ENCODE peak calls at places on chromosomes 13 and 19, in seven cellular contexts. One of them, this sample, is unnamed.

GRCh38 chr13:27658569-27658968 is 36.9 kb downstream of the POLR1D start:
- DNase-seq in HFF-Myc: no peak
- DNase-seq in neural progenitor cell: no peak
- DNase-seq in left lung: no peak
- DNase-seq in esophagus squamous epithelium: no peak
- DNase-seq in pancreas: no peak
- DNase-seq in GM23338: no peak
- DNase-seq in this sample: no peak

GRCh38 chr19:4542896-4543351 is 3.1 kb upstream of the LRG1 start:
- DNase-seq in esophagus squamous epithelium: no peak
- DNase-seq in GM23338: no peak
- DNase-seq in HFF-Myc: no peak
- DNase-seq in neural progenitor cell: no peak
- DNase-seq in left lung: no peak
- DNase-seq in pancreas: no peak
- DNase-seq in this sample: no peak

GRCh38 chr13:40406405-40407138 is 259.9 kb downstream of the FOXO1 start:
- DNase-seq in neural progenitor cell: no peak
- DNase-seq in esophagus squamous epithelium: no peak
- DNase-seq in HFF-Myc: peak
- DNase-seq in GM23338: no peak
- DNase-seq in left lung: no peak
- DNase-seq in pancreas: no peak
- DNase-seq in this sample: peak

GRCh38 chr19:3407556-3408516 is 41.5 kb downstream of the NFIC start:
- DNase-seq in pancreas: no peak
- DNase-seq in GM23338: no peak
- DNase-seq in neural progenitor cell: no peak
- DNase-seq in HFF-Myc: no peak
- DNase-seq in left lung: no peak
- DNase-seq in esophagus squamous epithelium: no peak
- DNase-seq in this sample: no peak

GRCh38 chr19:54209058-54209747 is 8.5 kb downstream of the RPS9 start:
- DNase-seq in esophagus squamous epithelium: no peak
- DNase-seq in pancreas: peak
- DNase-seq in neural progenitor cell: no peak
- DNase-seq in left lung: no peak
- DNase-seq in GM23338: peak
- DNase-seq in HFF-Myc: no peak
- DNase-seq in this sample: no peak

GRCh38 chr13:33611016-33611805 is 206.7 kb upstream of the RFC3 start:
- DNase-seq in pancreas: peak
- DNase-seq in neural progenitor cell: peak
- DNase-seq in HFF-Myc: no peak
- DNase-seq in GM23338: peak
- DNase-seq in esophagus squamous epithelium: no peak
- DNase-seq in left lung: peak
- DNase-seq in this sample: no peak

GRCh38 chr19:39532233-39533002 is at the start of gene EID2B:
- DNase-seq in esophagus squamous epithelium: peak
- DNase-seq in pancreas: peak
- DNase-seq in GM23338: peak
- DNase-seq in left lung: peak
- DNase-seq in neural progenitor cell: peak
- DNase-seq in HFF-Myc: peak
- DNase-seq in this sample: peak

GRCh38 chr19:7868671-7869452 is 5.3 kb downstream of the PRR36 start:
- DNase-seq in HFF-Myc: no peak
- DNase-seq in esophagus squamous epithelium: no peak
- DNase-seq in left lung: peak
- DNase-seq in pancreas: peak
- DNase-seq in neural progenitor cell: peak
- DNase-seq in GM23338: peak
- DNase-seq in this sample: no peak

GRCh38 chr19:13234518-13234917 is 84.3 kb downstream of the IER2 start:
- DNase-seq in esophagus squamous epithelium: no peak
- DNase-seq in GM23338: peak
- DNase-seq in left lung: peak
- DNase-seq in neural progenitor cell: peak
- DNase-seq in pancreas: peak
- DNase-seq in HFF-Myc: no peak
- DNase-seq in this sample: no peak

GRCh38 chr19:13152356-13152853 is 2.2 kb downstream of the IER2 start:
- DNase-seq in left lung: no peak
- DNase-seq in GM23338: no peak
- DNase-seq in esophagus squamous epithelium: no peak
- DNase-seq in pancreas: no peak
- DNase-seq in neural progenitor cell: peak
- DNase-seq in HFF-Myc: no peak
- DNase-seq in this sample: no peak

GRCh38 chr19:16920816-16921529 is 32.2 kb downstream of the F2RL3 start:
- DNase-seq in neural progenitor cell: no peak
- DNase-seq in HFF-Myc: no peak
- DNase-seq in pancreas: no peak
- DNase-seq in GM23338: no peak
- DNase-seq in esophagus squamous epithelium: no peak
- DNase-seq in left lung: no peak
- DNase-seq in this sample: peak

GRCh38 chr13:66210677-66211076 is 1019.5 kb downstream of the PCDH9 start:
- DNase-seq in esophagus squamous epithelium: no peak
- DNase-seq in left lung: no peak
- DNase-seq in neural progenitor cell: no peak
- DNase-seq in HFF-Myc: peak
- DNase-seq in GM23338: no peak
- DNase-seq in pancreas: no peak
- DNase-seq in this sample: peak

GRCh38 chr19:49459388-49459787 is 6.4 kb downstream of the ALDH16A1 start:
- DNase-seq in GM23338: no peak
- DNase-seq in HFF-Myc: no peak
- DNase-seq in esophagus squamous epithelium: no peak
- DNase-seq in pancreas: no peak
- DNase-seq in neural progenitor cell: no peak
- DNase-seq in left lung: no peak
- DNase-seq in this sample: no peak

GRCh38 chr19:57231686-57232085 is 863 bp downstream of the AURKC start:
- DNase-seq in esophagus squamous epithelium: no peak
- DNase-seq in GM23338: peak
- DNase-seq in left lung: no peak
- DNase-seq in neural progenitor cell: no peak
- DNase-seq in HFF-Myc: no peak
- DNase-seq in pancreas: no peak
- DNase-seq in this sample: no peak

GRCh38 chr19:39308531-39309304 is 11.9 kb downstream of the LRFN1 start:
- DNase-seq in neural progenitor cell: peak
- DNase-seq in pancreas: no peak
- DNase-seq in HFF-Myc: no peak
- DNase-seq in esophagus squamous epithelium: no peak
- DNase-seq in GM23338: peak
- DNase-seq in left lung: no peak
- DNase-seq in this sample: no peak

GRCh38 chr19:12730054-12730453 is 4.4 kb downstream of the TRIR start:
- DNase-seq in neural progenitor cell: no peak
- DNase-seq in esophagus squamous epithelium: no peak
- DNase-seq in pancreas: no peak
- DNase-seq in left lung: no peak
- DNase-seq in HFF-Myc: no peak
- DNase-seq in GM23338: no peak
- DNase-seq in this sample: no peak

GRCh38 chr13:46372071-46372470 is 15.0 kb downstream of the RUBCNL start:
- DNase-seq in pancreas: no peak
- DNase-seq in neural progenitor cell: no peak
- DNase-seq in esophagus squamous epithelium: no peak
- DNase-seq in left lung: no peak
- DNase-seq in GM23338: no peak
- DNase-seq in HFF-Myc: no peak
- DNase-seq in this sample: no peak

GRCh38 chr19:46970815-46971214 is 48.8 kb upstream of the NPAS1 start:
- DNase-seq in pancreas: no peak
- DNase-seq in left lung: no peak
- DNase-seq in GM23338: no peak
- DNase-seq in neural progenitor cell: no peak
- DNase-seq in HFF-Myc: peak
- DNase-seq in esophagus squamous epithelium: no peak
- DNase-seq in this sample: peak

GRCh38 chr13:51861728-51862300 is at the start of gene CCDC70:
- DNase-seq in GM23338: no peak
- DNase-seq in pancreas: no peak
- DNase-seq in neural progenitor cell: no peak
- DNase-seq in HFF-Myc: no peak
- DNase-seq in esophagus squamous epithelium: no peak
- DNase-seq in left lung: no peak
- DNase-seq in this sample: no peak

GRCh38 chr19:55285225-55285890 is 1.6 kb downstream of the BRSK1 start:
- DNase-seq in GM23338: peak
- DNase-seq in HFF-Myc: no peak
- DNase-seq in pancreas: no peak
- DNase-seq in neural progenitor cell: no peak
- DNase-seq in esophagus squamous epithelium: no peak
- DNase-seq in left lung: no peak
- DNase-seq in this sample: no peak

GRCh38 chr19:12544401-12544876 is 6.8 kb downstream of the ZNF564 start:
- DNase-seq in HFF-Myc: no peak
- DNase-seq in GM23338: no peak
- DNase-seq in left lung: no peak
- DNase-seq in esophagus squamous epithelium: no peak
- DNase-seq in neural progenitor cell: no peak
- DNase-seq in pancreas: no peak
- DNase-seq in this sample: no peak

GRCh38 chr13:72144625-72145024 is 277.6 kb upstream of the DACH1 start:
- DNase-seq in neural progenitor cell: no peak
- DNase-seq in pancreas: no peak
- DNase-seq in left lung: no peak
- DNase-seq in GM23338: no peak
- DNase-seq in HFF-Myc: no peak
- DNase-seq in esophagus squamous epithelium: no peak
- DNase-seq in this sample: no peak

DNA sequence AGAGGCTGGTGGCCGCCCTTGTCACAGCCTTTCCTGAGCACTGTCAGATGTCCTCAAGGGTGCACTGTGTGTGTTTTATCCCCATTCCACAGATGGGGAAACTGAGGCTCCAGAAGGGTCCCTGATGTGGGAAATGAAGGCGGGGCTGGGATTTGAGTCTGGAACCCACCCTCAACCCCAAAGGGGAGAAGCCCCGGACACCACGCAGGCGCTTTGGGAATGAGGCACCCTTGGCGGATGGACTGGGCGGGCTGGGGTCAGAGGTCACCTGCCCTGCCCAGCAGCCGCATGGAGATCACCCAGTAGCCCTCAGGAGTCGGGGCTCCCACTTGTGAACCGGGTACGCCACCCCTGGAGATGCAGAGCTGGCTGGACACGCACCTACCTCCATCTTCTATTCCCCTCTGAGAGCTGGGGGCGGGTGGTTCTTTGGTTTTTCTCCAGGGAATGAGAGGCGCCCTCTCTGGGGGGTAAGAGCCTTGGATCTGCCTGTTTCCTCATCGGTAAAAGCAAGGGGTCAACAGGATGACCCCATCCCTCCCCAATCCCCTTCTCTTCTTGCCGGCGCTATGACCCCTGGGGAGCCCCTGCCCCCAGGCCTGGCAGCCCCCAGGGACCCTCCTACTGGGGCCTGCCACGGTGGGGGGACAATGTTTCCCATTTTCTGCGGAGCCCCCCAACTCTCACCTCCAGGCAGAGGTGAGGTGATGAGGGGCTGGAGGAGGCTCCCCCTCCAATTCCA is 8.3 kb upstream of the ONECUT3 start:
- DNase-seq in GM23338: no peak
- DNase-seq in HFF-Myc: no peak
- DNase-seq in left lung: no peak
- DNase-seq in esophagus squamous epithelium: no peak
- DNase-seq in neural progenitor cell: no peak
- DNase-seq in pancreas: no peak
- DNase-seq in this sample: no peak
- H3K4me3 ChIP-seq in GM23338: peak
- H3K4me3 ChIP-seq in HFF-Myc: no peak
- H3K4me3 ChIP-seq in left lung: no peak
- H3K4me3 ChIP-seq in esophagus squamous epithelium: no peak
- H3K4me3 ChIP-seq in neural progenitor cell: peak
- H3K4me3 ChIP-seq in pancreas: no peak
- H3K4me3 ChIP-seq in this sample: no peak

GRCh38 chr13:87792878-87793277 is 121.7 kb downstream of the SLITRK5 start:
- DNase-seq in pancreas: no peak
- DNase-seq in GM23338: peak
- DNase-seq in esophagus squamous epithelium: no peak
- DNase-seq in left lung: no peak
- DNase-seq in HFF-Myc: no peak
- DNase-seq in neural progenitor cell: peak
- DNase-seq in this sample: no peak

DNA sequence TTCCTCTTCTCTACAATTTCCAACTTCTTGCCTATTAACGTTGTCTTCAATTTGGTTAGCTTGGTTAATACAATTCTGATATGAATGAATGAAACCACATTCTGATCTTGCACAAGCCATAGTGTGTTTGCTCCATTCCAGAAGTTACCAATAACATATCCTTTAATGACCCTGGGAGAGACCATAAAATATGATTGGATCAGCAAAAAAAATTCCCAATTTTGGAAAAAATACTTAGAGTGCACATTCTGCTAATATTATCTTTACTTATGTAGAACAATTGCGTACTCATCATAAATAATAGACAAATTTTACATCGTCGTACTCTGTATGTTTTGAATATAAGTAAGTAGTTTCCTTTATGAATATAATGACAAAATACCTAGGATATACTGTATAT is 117.2 kb downstream of the SLITRK5 start:
- DNase-seq in esophagus squamous epithelium: no peak
- DNase-seq in neural progenitor cell: no peak
- DNase-seq in GM23338: no peak
- DNase-seq in left lung: no peak
- DNase-seq in pancreas: no peak
- DNase-seq in HFF-Myc: no peak
- DNase-seq in this sample: no peak
- TF ChIP-seq CTCF in esophagus squamous epithelium: no peak
- TF ChIP-seq CTCF in neural progenitor cell: no peak
- TF ChIP-seq CTCF in GM23338: no peak
- TF ChIP-seq CTCF in left lung: no peak
- TF ChIP-seq CTCF in pancreas: no peak
- TF ChIP-seq CTCF in HFF-Myc: no peak
- TF ChIP-seq CTCF in this sample: no peak

DNA sequence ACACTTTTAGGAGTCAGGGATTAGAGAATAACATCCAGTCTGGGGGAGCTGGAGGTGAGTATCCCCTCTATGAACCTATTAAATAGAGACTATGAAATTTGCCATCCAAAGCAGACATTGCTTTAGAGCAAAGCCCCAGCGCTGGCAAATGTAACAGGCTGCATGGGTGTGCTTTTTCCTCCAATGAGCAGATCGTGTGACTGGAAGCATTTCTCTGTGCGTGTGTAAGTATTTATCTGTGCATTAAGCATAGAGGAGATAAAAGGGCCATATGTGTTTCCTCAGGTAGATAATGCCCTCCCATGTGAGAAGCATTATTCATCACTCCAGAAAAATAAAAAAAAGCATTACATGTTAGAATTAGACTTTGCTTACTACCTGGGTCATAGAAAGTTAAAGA is 924 bp downstream of the TNFSF13B start:
- DNase-seq in neural progenitor cell: no peak
- DNase-seq in left lung: no peak
- DNase-seq in GM23338: no peak
- DNase-seq in pancreas: no peak
- DNase-seq in HFF-Myc: no peak
- DNase-seq in esophagus squamous epithelium: no peak
- DNase-seq in this sample: no peak
- H3K4me3 ChIP-seq in neural progenitor cell: no peak
- H3K4me3 ChIP-seq in left lung: peak
- H3K4me3 ChIP-seq in GM23338: no peak
- H3K4me3 ChIP-seq in pancreas: peak
- H3K4me3 ChIP-seq in HFF-Myc: no peak
- H3K4me3 ChIP-seq in esophagus squamous epithelium: peak
- H3K4me3 ChIP-seq in this sample: peak

GRCh38 chr13:103656329-103656728 is 590.1 kb upstream of the SLC10A2 start:
- DNase-seq in pancreas: no peak
- DNase-seq in left lung: no peak
- DNase-seq in neural progenitor cell: no peak
- DNase-seq in esophagus squamous epithelium: no peak
- DNase-seq in GM23338: peak
- DNase-seq in HFF-Myc: no peak
- DNase-seq in this sample: no peak
- TF ChIP-seq CTCF in pancreas: no peak
- TF ChIP-seq CTCF in left lung: no peak
- TF ChIP-seq CTCF in neural progenitor cell: no peak
- TF ChIP-seq CTCF in esophagus squamous epithelium: no peak
- TF ChIP-seq CTCF in GM23338: no peak
- TF ChIP-seq CTCF in HFF-Myc: no peak
- TF ChIP-seq CTCF in this sample: no peak